ENCODE peak calls at places on chromosomes 7 and 10, in four cellular contexts. One of them, this sample, is unnamed.

GRCh38 chr7:152435384-152436278 is at the start of gene KMT2C:
- DNase-seq in fibroblast of mammary gland: peak
- DNase-seq in upper lobe of right lung: peak
- DNase-seq in tibial artery: peak
- DNase-seq in this sample: peak

GRCh38 chr7:156080596-156080995 is 268.3 kb upstream of the SHH start:
- DNase-seq in upper lobe of right lung: no peak
- DNase-seq in tibial artery: no peak
- DNase-seq in fibroblast of mammary gland: no peak
- DNase-seq in this sample: no peak

GRCh38 chr7:139576179-139576973 is 52.9 kb downstream of the CLEC2L start:
- DNase-seq in fibroblast of mammary gland: no peak
- DNase-seq in upper lobe of right lung: no peak
- DNase-seq in tibial artery: no peak
- DNase-seq in this sample: no peak

GRCh38 chr10:48287417-48288391 is 13.2 kb upstream of the FRMPD2 start:
- DNase-seq in tibial artery: no peak
- DNase-seq in upper lobe of right lung: peak
- DNase-seq in fibroblast of mammary gland: no peak
- DNase-seq in this sample: no peak

GRCh38 chr10:77073066-77073960 is 564.3 kb downstream of the KCNMA1 start:
- DNase-seq in upper lobe of right lung: no peak
- DNase-seq in tibial artery: no peak
- DNase-seq in fibroblast of mammary gland: peak
- DNase-seq in this sample: peak

GRCh38 chr7:137820677-137821420 is 25.9 kb downstream of the DGKI start:
- DNase-seq in fibroblast of mammary gland: peak
- DNase-seq in upper lobe of right lung: no peak
- DNase-seq in tibial artery: peak
- DNase-seq in this sample: peak

GRCh38 chr7:139727151-139727705 is 50.6 kb downstream of the HIPK2 start:
- DNase-seq in fibroblast of mammary gland: peak
- DNase-seq in upper lobe of right lung: no peak
- DNase-seq in tibial artery: peak
- DNase-seq in this sample: peak

GRCh38 chr10:102413053-102413705 is 5.4 kb downstream of the PSD start:
- DNase-seq in tibial artery: no peak
- DNase-seq in fibroblast of mammary gland: no peak
- DNase-seq in upper lobe of right lung: no peak
- DNase-seq in this sample: peak

GRCh38 chr7:40133561-40134427 is 628 bp downstream of the MPLKIP start:
- DNase-seq in tibial artery: no peak
- DNase-seq in upper lobe of right lung: no peak
- DNase-seq in fibroblast of mammary gland: peak
- DNase-seq in this sample: peak

GRCh38 chr10:47243356-47243755 is 56.6 kb upstream of the GDF10 start:
- DNase-seq in fibroblast of mammary gland: no peak
- DNase-seq in tibial artery: no peak
- DNase-seq in upper lobe of right lung: no peak
- DNase-seq in this sample: no peak

GRCh38 chr10:61458031-61458430 is 4.8 kb upstream of the TMEM26 start:
- DNase-seq in fibroblast of mammary gland: no peak
- DNase-seq in tibial artery: no peak
- DNase-seq in upper lobe of right lung: no peak
- DNase-seq in this sample: no peak

GRCh38 chr7:3754488-3755365 is 453.7 kb downstream of the SDK1 start:
- DNase-seq in fibroblast of mammary gland: peak
- DNase-seq in tibial artery: no peak
- DNase-seq in upper lobe of right lung: no peak
- DNase-seq in this sample: peak

GRCh38 chr10:100148353-100149211 is 37.2 kb downstream of the ERLIN1 start:
- DNase-seq in upper lobe of right lung: no peak
- DNase-seq in fibroblast of mammary gland: peak
- DNase-seq in tibial artery: no peak
- DNase-seq in this sample: peak

GRCh38 chr7:99314504-99314903 is 11.2 kb upstream of the ARPC1A start:
- DNase-seq in tibial artery: no peak
- DNase-seq in upper lobe of right lung: no peak
- DNase-seq in fibroblast of mammary gland: no peak
- DNase-seq in this sample: no peak

GRCh38 chr7:124686543-124687161 is 78.9 kb downstream of the GPR37 start:
- DNase-seq in fibroblast of mammary gland: no peak
- DNase-seq in tibial artery: no peak
- DNase-seq in upper lobe of right lung: no peak
- DNase-seq in this sample: no peak

GRCh38 chr7:69967152-69967591 is 368.9 kb downstream of the AUTS2 start:
- DNase-seq in fibroblast of mammary gland: peak
- DNase-seq in tibial artery: peak
- DNase-seq in upper lobe of right lung: no peak
- DNase-seq in this sample: no peak

GRCh38 chr10:46273506-46274477 is 13.0 kb upstream of the ANTXRL start:
- DNase-seq in upper lobe of right lung: no peak
- DNase-seq in tibial artery: peak
- DNase-seq in fibroblast of mammary gland: no peak
- DNase-seq in this sample: no peak

GRCh38 chr10:63711361-63711760 is 190.2 kb downstream of the REEP3 start:
- DNase-seq in fibroblast of mammary gland: peak
- DNase-seq in upper lobe of right lung: no peak
- DNase-seq in tibial artery: peak
- DNase-seq in this sample: peak

GRCh38 chr7:136637826-136638225 is 230.6 kb upstream of the CHRM2 start:
- DNase-seq in upper lobe of right lung: no peak
- DNase-seq in tibial artery: no peak
- DNase-seq in fibroblast of mammary gland: no peak
- DNase-seq in this sample: no peak

GRCh38 chr7:157519246-157519645 is 182.4 kb downstream of the DNAJB6 start:
- DNase-seq in upper lobe of right lung: peak
- DNase-seq in fibroblast of mammary gland: no peak
- DNase-seq in tibial artery: peak
- DNase-seq in this sample: no peak

GRCh38 chr10:20274580-20274979 is 458.3 kb downstream of the PLXDC2 start:
- DNase-seq in tibial artery: no peak
- DNase-seq in fibroblast of mammary gland: peak
- DNase-seq in upper lobe of right lung: no peak
- DNase-seq in this sample: no peak

GRCh38 chr10:21927601-21928000 is 75.9 kb downstream of the DNAJC1 start:
- DNase-seq in upper lobe of right lung: no peak
- DNase-seq in tibial artery: no peak
- DNase-seq in fibroblast of mammary gland: peak
- DNase-seq in this sample: peak

GRCh38 chr10:48903151-48903550 is 36.5 kb downstream of the LRRC18 start:
- DNase-seq in upper lobe of right lung: no peak
- DNase-seq in fibroblast of mammary gland: no peak
- DNase-seq in tibial artery: no peak
- DNase-seq in this sample: no peak

GRCh38 chr7:3063016-3063753 is 19.5 kb upstream of the CARD11 start:
- DNase-seq in tibial artery: no peak
- DNase-seq in fibroblast of mammary gland: no peak
- DNase-seq in upper lobe of right lung: no peak
- DNase-seq in this sample: no peak

GRCh38 chr10:104036518-104037260 is 49.0 kb downstream of the COL17A1 start:
- DNase-seq in fibroblast of mammary gland: peak
- DNase-seq in tibial artery: no peak
- DNase-seq in upper lobe of right lung: peak
- DNase-seq in this sample: no peak

GRCh38 chr10:8543361-8544056 is 489.0 kb downstream of the GATA3 start:
- DNase-seq in tibial artery: no peak
- DNase-seq in fibroblast of mammary gland: no peak
- DNase-seq in upper lobe of right lung: no peak
- DNase-seq in this sample: no peak

GRCh38 chr10:28046579-28046978 is 47.7 kb upstream of the ODAD2 start:
- DNase-seq in upper lobe of right lung: no peak
- DNase-seq in fibroblast of mammary gland: no peak
- DNase-seq in tibial artery: no peak
- DNase-seq in this sample: no peak

GRCh38 chr10:74189999-74190421 is 39.0 kb downstream of the ADK start:
- DNase-seq in tibial artery: no peak
- DNase-seq in upper lobe of right lung: no peak
- DNase-seq in fibroblast of mammary gland: peak
- DNase-seq in this sample: peak

GRCh38 chr10:73641272-73642060 is at the start of gene MYOZ1:
- DNase-seq in upper lobe of right lung: no peak
- DNase-seq in fibroblast of mammary gland: no peak
- DNase-seq in tibial artery: peak
- DNase-seq in this sample: no peak

GRCh38 chr7:111292026-111292430 is 201.1 kb downstream of the LRRN3 start:
- DNase-seq in fibroblast of mammary gland: peak
- DNase-seq in upper lobe of right lung: no peak
- DNase-seq in tibial artery: no peak
- DNase-seq in this sample: peak

GRCh38 chr7:44395067-44395466 is 69.7 kb upstream of the CAMK2B start:
- DNase-seq in fibroblast of mammary gland: no peak
- DNase-seq in tibial artery: no peak
- DNase-seq in upper lobe of right lung: no peak
- DNase-seq in this sample: no peak

DNA sequence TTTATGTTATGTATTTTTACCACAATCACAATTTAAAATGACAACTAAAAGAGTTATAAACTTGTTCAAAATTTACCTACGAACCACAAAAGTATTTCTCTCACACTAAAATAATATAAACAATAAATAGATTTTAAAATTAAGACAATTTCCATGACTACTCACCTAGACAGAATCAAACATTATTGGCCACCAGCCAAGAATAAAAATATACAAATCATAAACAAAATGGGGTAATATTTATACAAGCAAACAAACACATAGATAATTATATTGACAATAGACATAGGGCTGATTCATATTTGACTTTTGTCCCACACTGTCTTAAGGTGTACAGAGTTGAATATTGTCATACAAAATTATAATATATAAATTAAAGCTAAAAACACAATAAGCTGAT is 119.6 kb upstream of the ZNF92 start:
- DNase-seq in upper lobe of right lung: no peak
- DNase-seq in tibial artery: no peak
- DNase-seq in fibroblast of mammary gland: no peak
- DNase-seq in this sample: no peak
- H3K4me3 ChIP-seq in upper lobe of right lung: no peak
- H3K4me3 ChIP-seq in tibial artery: no peak
- H3K4me3 ChIP-seq in fibroblast of mammary gland: no peak
- H3K4me3 ChIP-seq in this sample: no peak

GRCh38 chr7:83324596-83324995 is 161.9 kb upstream of the PCLO start:
- DNase-seq in upper lobe of right lung: no peak
- DNase-seq in fibroblast of mammary gland: no peak
- DNase-seq in tibial artery: no peak
- DNase-seq in this sample: no peak

GRCh38 chr7:83326223-83326622 is 163.5 kb upstream of the PCLO start:
- DNase-seq in upper lobe of right lung: no peak
- DNase-seq in tibial artery: no peak
- DNase-seq in fibroblast of mammary gland: no peak
- DNase-seq in this sample: no peak

GRCh38 chr7:83321011-83321410 is 158.3 kb upstream of the PCLO start:
- DNase-seq in upper lobe of right lung: no peak
- DNase-seq in fibroblast of mammary gland: no peak
- DNase-seq in tibial artery: no peak
- DNase-seq in this sample: no peak

GRCh38 chr7:83325083-83325482 is 162.4 kb upstream of the PCLO start:
- DNase-seq in tibial artery: no peak
- DNase-seq in fibroblast of mammary gland: no peak
- DNase-seq in upper lobe of right lung: no peak
- DNase-seq in this sample: no peak
- TF ChIP-seq CTCF in tibial artery: no peak
- TF ChIP-seq CTCF in fibroblast of mammary gland: no peak
- TF ChIP-seq CTCF in upper lobe of right lung: no peak
- TF ChIP-seq CTCF in this sample: no peak

DNA sequence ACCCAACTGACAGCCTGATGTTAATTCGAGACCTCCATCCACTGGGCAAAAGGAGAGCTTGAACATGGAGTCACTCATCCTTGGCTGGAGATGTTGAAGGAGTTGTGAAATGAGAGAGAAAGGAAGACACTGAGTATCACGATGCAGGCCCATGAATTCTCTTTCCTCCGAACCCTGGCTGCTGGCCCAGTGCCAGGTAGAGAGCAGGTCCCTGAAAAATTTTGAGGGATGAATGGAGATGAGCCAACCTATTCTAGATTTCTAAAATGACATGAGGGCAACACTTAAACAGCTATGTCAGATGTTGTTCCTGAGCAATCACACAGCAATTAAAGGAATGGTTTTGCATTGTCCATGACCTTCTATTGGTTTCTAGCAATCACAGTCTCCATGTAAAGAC is 355.1 kb upstream of the ZMIZ1 start:
- DNase-seq in tibial artery: no peak
- DNase-seq in upper lobe of right lung: no peak
- DNase-seq in fibroblast of mammary gland: no peak
- DNase-seq in this sample: no peak
- H3K4me3 ChIP-seq in tibial artery: no peak
- H3K4me3 ChIP-seq in upper lobe of right lung: no peak
- H3K4me3 ChIP-seq in fibroblast of mammary gland: no peak
- H3K4me3 ChIP-seq in this sample: no peak

DNA sequence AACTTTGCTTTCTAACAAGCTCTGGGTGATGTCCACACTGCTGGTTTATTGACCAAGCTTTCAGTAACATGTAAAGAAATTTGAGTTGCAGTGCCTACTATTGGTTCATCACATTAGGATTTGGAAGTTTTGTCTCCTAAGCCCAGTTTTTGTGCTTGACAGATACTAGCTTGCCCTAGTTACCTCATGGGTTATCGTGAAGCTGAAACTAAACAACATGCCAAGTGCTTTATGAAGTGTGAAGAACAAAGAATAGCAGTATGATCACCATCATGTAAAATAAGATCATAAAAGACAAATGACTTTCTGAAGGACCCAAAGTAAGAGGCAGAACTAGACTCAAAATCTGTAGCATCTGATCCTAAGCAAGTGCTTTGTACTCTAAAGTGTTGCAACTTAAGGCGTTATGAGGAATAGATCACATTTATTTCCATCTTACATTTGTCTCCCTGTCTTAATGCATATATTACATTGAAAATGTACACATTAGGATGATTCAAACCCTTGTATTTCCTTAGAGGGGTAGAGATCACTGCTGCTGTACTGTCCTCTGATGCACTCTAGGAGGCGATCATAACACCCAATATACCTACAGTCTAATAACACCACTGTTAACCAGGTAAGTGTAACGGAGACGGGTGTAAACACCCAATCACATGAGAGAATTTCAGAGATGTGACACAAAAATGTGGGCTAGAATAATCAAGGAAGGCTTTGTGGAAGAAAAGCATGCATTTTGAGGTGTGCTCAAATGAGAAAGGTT is 71.3 kb downstream of the NRCAM start:
- DNase-seq in tibial artery: no peak
- DNase-seq in upper lobe of right lung: no peak
- DNase-seq in fibroblast of mammary gland: no peak
- DNase-seq in this sample: no peak
- TF ChIP-seq CTCF in tibial artery: no peak
- TF ChIP-seq CTCF in upper lobe of right lung: no peak
- TF ChIP-seq CTCF in fibroblast of mammary gland: peak
- TF ChIP-seq CTCF in this sample: no peak